ENCODE peak calls at places on chromosomes 13 and 19, in seven cellular contexts. E, Q, I, U, Z, G and H are unnamed samples.

GRCh38 chr13:52414963-52415362 is 9.0 kb upstream of the THSD1 start:
- DNase-seq in E (no peak), Q (no peak), I (no peak), U (peak; percentile 19), Z (no peak), G (peak; percentile 98), H (no peak)

GRCh38 chr13:46296920-46297319 is 85.2 kb downstream of the LRRC63 start:
- DNase-seq in E (no peak), Q (no peak), I (no peak), U (peak; percentile 56), Z (no peak), G (peak; percentile 19), H (no peak)

GRCh38 chr19:15488489-15489226 is 9.4 kb upstream of the PGLYRP2 start:
- DNase-seq in E (no peak), Q (no peak), I (no peak), U (no peak), Z (no peak), G (no peak), H (no peak)

GRCh38 chr13:42484396-42484795 is 89.6 kb upstream of the TNFSF11 start:
- DNase-seq in E (no peak), Q (no peak), I (no peak), U (no peak), Z (no peak), G (peak; percentile 83), H (no peak)

GRCh38 chr19:18861235-18861634 is 29.5 kb downstream of the UPF1 start:
- DNase-seq in E (no peak), Q (no peak), I (peak; percentile 62), U (no peak), Z (no peak), G (no peak), H (no peak)

GRCh38 chr13:23567792-23568480 is 2.3 kb upstream of the TNFRSF19 start:
- DNase-seq in E (no peak), Q (no peak), I (no peak), U (no peak), Z (no peak), G (no peak), H (peak; percentile 70)

GRCh38 chr13:49022472-49023144 is 46.9 kb downstream of the FNDC3A start:
- DNase-seq in E (no peak), Q (no peak), I (no peak), U (peak; percentile 11), Z (no peak), G (peak; percentile 63), H (no peak)

GRCh38 chr13:108957369-108958012 is 328.1 kb downstream of the MYO16 start:
- DNase-seq in E (no peak), Q (no peak), I (no peak), U (peak; percentile 83), Z (no peak), G (peak; percentile 92), H (no peak)

GRCh38 chr19:39264306-39265290 is 3.6 kb upstream of the IFNL2 start:
- DNase-seq in E (peak; percentile 40), Q (peak; percentile 54), I (peak; percentile 69), U (no peak), Z (no peak), G (no peak), H (peak; percentile 27)

GRCh38 chr13:59531571-59532091 is 632.1 kb downstream of the DIAPH3 start:
- DNase-seq in E (peak; percentile 67), Q (no peak), I (peak; percentile 82), U (peak; percentile 59), Z (peak; percentile 8), G (peak; percentile 65), H (no peak)

GRCh38 chr13:75550159-75550567 is 572 bp downstream of the UCHL3 start:
- DNase-seq in E (peak; percentile 4), Q (peak; percentile 52), I (no peak), U (peak; percentile 43), Z (no peak), G (peak; percentile 94), H (no peak)

GRCh38 chr19:18254546-18255500 is 19.4 kb downstream of the IQCN start:
- DNase-seq in E (no peak), Q (peak; percentile 40), I (no peak), U (no peak), Z (no peak), G (no peak), H (no peak)

GRCh38 chr13:72166102-72166660 is 299.2 kb upstream of the DACH1 start:
- DNase-seq in E (no peak), Q (no peak), I (no peak), U (peak; percentile 6), Z (no peak), G (peak; percentile 69), H (no peak)

GRCh38 chr19:35151273-35152065 is 3.1 kb upstream of the FXYD5 start:
- DNase-seq in E (no peak), Q (no peak), I (no peak), U (no peak), Z (no peak), G (no peak), H (no peak)

GRCh38 chr19:6161271-6161850 is 25.9 kb downstream of the ACSBG2 start:
- DNase-seq in E (no peak), Q (no peak), I (no peak), U (peak; percentile 32), Z (no peak), G (peak; percentile 33), H (no peak)

GRCh38 chr19:15262011-15262410 is 29.8 kb upstream of the EPHX3 start:
- DNase-seq in E (no peak), Q (no peak), I (no peak), U (no peak), Z (no peak), G (no peak), H (no peak)

GRCh38 chr19:18478545-18479311 is 40.8 kb upstream of the ISYNA1 start:
- DNase-seq in E (peak; percentile 31), Q (peak; percentile 74), I (peak; percentile 92), U (peak; percentile 93), Z (peak; percentile 46), G (peak; percentile 77), H (no peak)